ENCODE peak calls at places on chromosomes 5 and 9, in eight cellular contexts. W, B, N, G, T, F, A and I are unnamed samples.

GRCh38 chr5:96339862-96340261 is 93.2 kb downstream of the PCSK1 start:
- ATAC-seq in N (no peak), T (no peak), A (no peak), W (no peak), B (no peak), F (no peak), G (no peak), I (no peak)

GRCh38 chr9:97502222-97502983 is 937 bp downstream of the TMOD1 start:
- ATAC-seq in W (peak), G (peak), F (peak), A (peak), B (peak), N (no peak), T (peak), I (no peak)

GRCh38 chr9:20508242-20508641 is 114.1 kb downstream of the MLLT3 start:
- ATAC-seq in W (no peak), F (peak), T (no peak), A (no peak), G (no peak), B (no peak), N (peak), I (no peak)

GRCh38 chr5:155625897-155626543 is 612.5 kb downstream of the KIF4B start:
- ATAC-seq in W (no peak), B (no peak), T (no peak), A (no peak), F (no peak), G (no peak), N (no peak), I (no peak)

GRCh38 chr9:137097761-137098462 is 11.1 kb downstream of the MAN1B1 start:
- ATAC-seq in G (no peak), A (no peak), B (no peak), F (no peak), T (no peak), W (no peak), N (no peak), I (no peak)

GRCh38 chr5:149745-150450 is 41.4 kb upstream of the LRRC14B start:
- ATAC-seq in G (peak), B (no peak), A (peak), W (no peak), F (peak), N (no peak), T (no peak), I (no peak)

GRCh38 chr9:84573098-84573497 is 96.4 kb upstream of the NTRK2 start:
- ATAC-seq in B (no peak), F (no peak), A (no peak), G (peak), T (no peak), N (no peak), W (no peak), I (no peak)

GRCh38 chr5:72210913-72211670 is 103.8 kb downstream of the MAP1B start:
- ATAC-seq in N (no peak), A (peak), G (peak), T (peak), W (peak), F (peak), B (peak), I (no peak)

GRCh38 chr9:85543196-85543595 is 198.6 kb downstream of the AGTPBP1 start:
- ATAC-seq in A (no peak), N (no peak), F (no peak), G (no peak), W (no peak), T (no peak), B (no peak), I (no peak)

GRCh38 chr5:77312411-77312810 is 101.9 kb downstream of the PDE8B start:
- ATAC-seq in W (no peak), F (peak), G (peak), A (peak), B (no peak), T (no peak), N (no peak), I (no peak)

GRCh38 chr5:21774791-21775190 is 1078.4 kb downstream of the CDH12 start:
- ATAC-seq in A (peak), W (no peak), T (no peak), N (no peak), G (no peak), B (no peak), F (no peak), I (no peak)

GRCh38 chr9:136864996-136865767 is 926 bp downstream of the EDF1 start:
- ATAC-seq in A (no peak), F (peak), B (no peak), W (no peak), G (no peak), N (no peak), T (peak), I (no peak)

GRCh38 chr9:133837644-133838597 is 99.8 kb upstream of the SARDH start:
- ATAC-seq in W (no peak), G (no peak), N (no peak), A (no peak), B (no peak), T (no peak), F (no peak), I (no peak)

GRCh38 chr9:114216081-114216480 is 60.7 kb downstream of the COL27A1 start:
- ATAC-seq in F (no peak), W (peak), N (no peak), G (peak), A (no peak), B (peak), T (no peak), I (peak)

DNA sequence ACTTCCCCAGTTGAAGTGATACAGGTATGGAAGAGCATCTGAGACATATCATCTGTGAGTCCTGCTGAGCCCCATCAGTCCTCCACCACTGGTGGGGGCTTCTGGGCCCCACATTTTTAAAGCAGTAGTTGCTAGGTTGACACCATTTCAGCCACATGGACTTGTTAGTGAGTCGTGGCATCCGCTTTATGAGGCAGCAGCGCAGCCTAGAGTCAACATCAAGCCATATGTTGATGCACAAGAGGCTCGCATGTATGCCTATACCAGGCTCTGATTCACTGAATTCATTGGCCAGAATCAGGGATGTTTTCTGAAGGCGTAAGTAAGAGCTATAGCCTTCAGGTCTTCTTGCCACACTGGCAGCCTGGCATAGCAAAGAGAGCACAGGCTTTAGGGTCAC is 26.8 kb downstream of the ZNF346 start:
- ATAC-seq in B (no peak), N (no peak), F (peak), W (no peak), T (no peak), A (no peak), G (no peak), I (no peak)
- TF ChIP-seq CTCF in B (no peak), N (no peak), F (no peak), W (no peak), T (no peak), A (no peak), G (no peak), I (no peak)

GRCh38 chr9:112921549-112921948 is 30.9 kb upstream of the SLC46A2 start:
- ATAC-seq in N (no peak), W (peak), A (peak), T (peak), B (no peak), G (peak), F (peak), I (no peak)
- TF ChIP-seq CTCF in N (no peak), W (no peak), A (peak), T (peak), B (peak), G (peak), F (peak), I (no peak)

GRCh38 chr5:157998021-157998504 is 139.1 kb upstream of the CLINT1 start:
- ATAC-seq in A (peak), B (no peak), G (no peak), F (no peak), N (no peak), T (no peak), W (no peak), I (no peak)

GRCh38 chr5:157990583-157991181 is 131.7 kb upstream of the CLINT1 start:
- ATAC-seq in T (no peak), F (no peak), G (no peak), W (no peak), A (no peak), N (no peak), B (no peak), I (no peak)

GRCh38 chr5:157993201-157993600 is 134.3 kb upstream of the CLINT1 start:
- ATAC-seq in N (no peak), T (no peak), A (no peak), B (no peak), W (no peak), F (no peak), G (no peak), I (no peak)

GRCh38 chr5:157994271-157994691 is 135.3 kb upstream of the CLINT1 start:
- ATAC-seq in F (peak), N (peak), W (no peak), A (no peak), B (no peak), T (peak), G (peak), I (no peak)

GRCh38 chr5:157994906-157995519 is 136.1 kb upstream of the CLINT1 start:
- ATAC-seq in F (peak), G (peak), B (peak), N (peak), T (peak), A (peak), W (peak), I (peak)
- TF ChIP-seq CTCF in F (peak), G (peak), B (peak), N (peak), T (peak), A (peak), W (peak), I (peak)

GRCh38 chr5:128412145-128412930 is 125.7 kb downstream of the FBN2 start:
- ATAC-seq in B (no peak), F (no peak), W (no peak), T (no peak), A (no peak), G (no peak), N (no peak), I (no peak)
- TF ChIP-seq CTCF in B (no peak), F (no peak), W (no peak), T (no peak), A (no peak), G (no peak), N (no peak), I (no peak)

GRCh38 chr5:106367281-106367680 is 1303.5 kb downstream of the EFNA5 start:
- ATAC-seq in T (no peak), W (no peak), N (no peak), B (no peak), A (peak), G (no peak), F (no peak), I (no peak)
- TF ChIP-seq CTCF in T (no peak), W (no peak), N (no peak), B (no peak), A (no peak), G (no peak), F (no peak), I (no peak)

GRCh38 chr5:99607124-99607523 is 678.3 kb upstream of the CHD1 start:
- ATAC-seq in B (no peak), F (no peak), N (no peak), A (no peak), T (no peak), G (no peak), W (no peak), I (no peak)

GRCh38 chr5:99600952-99601351 is 672.1 kb upstream of the CHD1 start:
- ATAC-seq in G (no peak), N (no peak), T (no peak), B (no peak), W (no peak), F (no peak), A (no peak), I (no peak)

GRCh38 chr5:99605904-99606303 is 677.1 kb upstream of the CHD1 start:
- ATAC-seq in N (no peak), A (no peak), W (no peak), T (no peak), G (no peak), F (no peak), B (no peak), I (no peak)
- TF ChIP-seq CTCF in N (no peak), A (no peak), W (no peak), T (no peak), G (no peak), F (no peak), B (no peak), I (no peak)

DNA sequence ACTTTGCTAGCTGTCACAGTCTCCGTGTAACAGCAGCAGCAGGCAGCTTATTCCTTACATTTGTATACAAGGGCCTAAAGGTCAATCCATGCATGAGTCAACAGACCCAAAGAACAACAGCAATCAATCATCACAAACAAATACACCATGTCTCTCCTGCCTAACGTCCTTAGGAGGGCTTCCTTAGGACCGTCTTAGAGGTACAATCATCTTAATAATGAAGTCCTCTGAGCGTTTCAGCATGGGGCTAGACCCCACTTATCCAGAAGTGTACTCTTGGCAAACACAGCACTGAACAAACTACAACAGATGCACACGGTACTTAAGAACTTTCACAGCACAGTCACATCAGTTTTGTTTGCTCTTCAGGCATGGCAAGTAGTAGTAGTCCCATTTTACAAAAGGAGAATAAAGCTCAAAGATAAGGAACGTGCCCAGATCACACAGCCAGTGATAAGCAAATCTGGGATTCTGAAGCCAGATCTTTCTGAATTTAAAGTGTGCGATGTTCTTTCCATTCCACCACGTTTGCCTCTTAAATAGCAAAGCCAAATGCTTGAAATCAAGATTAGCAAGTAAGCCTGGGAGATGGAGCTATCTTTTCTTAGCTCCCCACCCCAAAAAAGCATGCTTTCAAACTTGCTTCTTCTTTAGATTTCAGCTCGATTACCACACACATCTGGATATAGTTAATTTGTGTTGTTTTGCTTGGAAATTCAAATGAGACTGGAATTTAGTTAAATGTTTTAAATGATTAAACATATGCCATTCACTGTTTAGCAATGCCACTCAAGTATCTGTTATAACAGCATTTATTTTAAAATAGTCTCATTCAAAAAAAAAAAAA is 24.2 kb downstream of the PSMB7 start:
- ATAC-seq in T (peak), F (peak), N (no peak), G (peak), B (peak), A (peak), W (no peak), I (no peak)
- TF ChIP-seq CTCF in T (no peak), F (no peak), N (no peak), G (no peak), B (no peak), A (no peak), W (no peak), I (no peak)

GRCh38 chr5:24998641-24999040 is 353.9 kb upstream of the CDH10 start:
- ATAC-seq in B (no peak), N (no peak), A (no peak), G (no peak), F (no peak), T (no peak), W (no peak), I (no peak)
- TF ChIP-seq CTCF in B (no peak), N (no peak), A (no peak), G (no peak), F (no peak), T (no peak), W (no peak), I (no peak)

GRCh38 chr5:126857472-126858410 is 80.8 kb downstream of the LMNB1 start:
- ATAC-seq in N (no peak), W (peak), T (no peak), F (no peak), A (no peak), B (no peak), G (peak), I (peak)
- TF ChIP-seq CTCF in N (no peak), W (no peak), T (no peak), F (no peak), A (no peak), B (no peak), G (no peak), I (no peak)